ENCODE peak calls at places on chromosomes 13 and 19, in ten cellular contexts. X is stimulated activated CD8-positive, alpha-beta memory T cell treated with anti-CD3 and anti-CD28 coated beads, Interleukin-12 subunit alpha, Interleukin-12 subunit beta, amount 100 ng/mL, for 1 hour; M is GM10248; V is breast epithelium; L is foreskin fibroblast; G is activated CD4-positive, CD25-positive, alpha-beta regulatory T cell; T is activated CD8-positive, alpha-beta memory T cell treated with anti-CD3 and anti-CD28 coated beads for 1 hour; K is activated naive CD8-positive, alpha-beta T cell treated with anti-CD3 and anti-CD28 coated beads, Interleukin-2, amount 50 U/mL, for 16 hours; D is posterior vena cava; B is CD4-positive, CD25-positive, alpha-beta regulatory T cell. H is an unnamed sample.

GRCh38 chr13:48976677-48977625 is 1.2 kb downstream of the FNDC3A start:
- DNase-seq in X (no peak), M (no peak), V (no peak), L (peak; percentile 16), G (no peak), T (no peak), K (peak; percentile 3), D (no peak), B (no peak), H (no peak)

GRCh38 chr19:49560358-49560900 is 19.9 kb downstream of the NOSIP start:
- DNase-seq in X (no peak), M (no peak), V (peak; percentile 31), L (no peak), G (no peak), T (no peak), K (no peak), D (no peak), B (no peak), H (peak; percentile 21)

GRCh38 chr13:34372581-34372980 is 554.6 kb downstream of the RFC3 start:
- DNase-seq in X (no peak), M (no peak), V (no peak), L (no peak), G (no peak), T (no peak), K (no peak), D (no peak), B (no peak), H (no peak)

GRCh38 chr13:46341112-46341711 is 45.8 kb downstream of the RUBCNL start:
- DNase-seq in X (no peak), M (peak; percentile 34), V (no peak), L (peak; percentile 85), G (no peak), T (no peak), K (no peak), D (no peak), B (no peak), H (peak; percentile 16)

GRCh38 chr19:1501200-1501595 is 10.2 kb downstream of the REEP6 start:
- DNase-seq in X (no peak), M (no peak), V (peak; percentile 74), L (no peak), G (no peak), T (no peak), K (no peak), D (peak; percentile 70), B (no peak), H (no peak)

GRCh38 chr19:9981406-9982260 is 28.7 kb downstream of the COL5A3 start:
- DNase-seq in X (no peak), M (no peak), V (no peak), L (peak; percentile 19), G (no peak), T (no peak), K (no peak), D (no peak), B (no peak), H (no peak)

GRCh38 chr19:42088471-42089190 is 12.7 kb downstream of the ZNF574 start:
- DNase-seq in X (no peak), M (no peak), V (no peak), L (peak; percentile 68), G (no peak), T (no peak), K (no peak), D (no peak), B (no peak), H (no peak)

GRCh38 chr13:45542391-45542790 is 73.1 kb downstream of the ERICH6B start:
- DNase-seq in X (no peak), M (no peak), V (no peak), L (no peak), G (no peak), T (no peak), K (no peak), D (no peak), B (no peak), H (no peak)

GRCh38 chr13:29817604-29818378 is 32.6 kb downstream of the UBL3 start:
- DNase-seq in X (no peak), M (peak; percentile 48), V (no peak), L (no peak), G (no peak), T (no peak), K (no peak), D (no peak), B (no peak), H (no peak)

GRCh38 chr13:50390503-50391248 is 375.4 kb downstream of the KCNRG start:
- DNase-seq in X (no peak), M (no peak), V (no peak), L (no peak), G (no peak), T (no peak), K (no peak), D (no peak), B (no peak), H (no peak)

GRCh38 chr19:18002347-18002850 is 5.6 kb upstream of the ARRDC2 start:
- DNase-seq in X (no peak), M (no peak), V (no peak), L (no peak), G (no peak), T (no peak), K (no peak), D (peak; percentile 89), B (no peak), H (no peak)

GRCh38 chr13:92838786-92839185 is 387.8 kb upstream of the GPC6 start:
- DNase-seq in X (no peak), M (no peak), V (no peak), L (peak; percentile 88), G (no peak), T (no peak), K (no peak), D (no peak), B (no peak), H (no peak)

GRCh38 chr19:47124937-47125668 is 5.5 kb upstream of the SAE1 start:
- DNase-seq in X (no peak), M (peak; percentile 63), V (no peak), L (peak; percentile 83), G (no peak), T (no peak), K (no peak), D (peak; percentile 16), B (no peak), H (no peak)

GRCh38 chr19:40265055-40265762 is 19.9 kb downstream of the AKT2 start:
- DNase-seq in X (no peak), M (no peak), V (no peak), L (no peak), G (no peak), T (no peak), K (no peak), D (no peak), B (no peak), H (no peak)

GRCh38 chr13:89865331-89865833 is 1482.1 kb upstream of the MIR17HG start:
- DNase-seq in X (no peak), M (no peak), V (no peak), L (no peak), G (no peak), T (no peak), K (no peak), D (no peak), B (no peak), H (no peak)

GRCh38 chr13:63088226-63088625 is 1672.6 kb upstream of the PCDH20 start:
- DNase-seq in X (no peak), M (no peak), V (no peak), L (peak; percentile 36), G (no peak), T (no peak), K (no peak), D (no peak), B (no peak), H (no peak)

GRCh38 chr13:56886398-56886797 is 254.3 kb upstream of the PRR20A start:
- DNase-seq in X (no peak), M (no peak), V (no peak), L (no peak), G (no peak), T (no peak), K (no peak), D (no peak), B (no peak), H (no peak)

GRCh38 chr19:18293642-18294466 is 12.4 kb upstream of the JUND start:
- DNase-seq in X (no peak), M (no peak), V (no peak), L (no peak), G (no peak), T (no peak), K (no peak), D (no peak), B (no peak), H (no peak)

GRCh38 chr19:3440082-3440481 is 40.2 kb downstream of the SMIM24 start:
- DNase-seq in X (peak; percentile 26), M (peak; percentile 75), V (no peak), L (peak; percentile 42), G (peak; percentile 26), T (peak; percentile 12), K (peak; percentile 25), D (no peak), B (peak; percentile 29), H (peak; percentile 31)

GRCh38 chr19:30144794-30145193 is 202.8 kb downstream of the URI1 start:
- DNase-seq in X (no peak), M (no peak), V (no peak), L (no peak), G (no peak), T (no peak), K (no peak), D (no peak), B (no peak), H (no peak)

GRCh38 chr19:56837004-56837403 is 3.5 kb downstream of the PEG3 start:
- DNase-seq in X (no peak), M (no peak), V (no peak), L (no peak), G (no peak), T (no peak), K (no peak), D (no peak), B (no peak), H (no peak)

GRCh38 chr19:6925801-6926751 is 38.7 kb downstream of the ADGRE1 start:
- DNase-seq in X (no peak), M (peak; percentile 22), V (no peak), L (no peak), G (no peak), T (no peak), K (no peak), D (no peak), B (no peak), H (no peak)

GRCh38 chr19:41945135-41945766 is 13.9 kb downstream of the RABAC1 start:
- DNase-seq in X (peak; percentile 82), M (peak; percentile 88), V (peak; percentile 48), L (no peak), G (peak; percentile 61), T (peak; percentile 88), K (peak; percentile 80), D (no peak), B (peak; percentile 83), H (peak; percentile 74)

GRCh38 chr19:3142292-3142670 is 6.4 kb downstream of the GNA15 start:
- DNase-seq in X (no peak), M (no peak), V (no peak), L (peak; percentile 96), G (no peak), T (no peak), K (no peak), D (no peak), B (no peak), H (no peak)

GRCh38 chr19:53068199-53068598 is 23.7 kb downstream of the ERVV-2 start:
- DNase-seq in X (no peak), M (no peak), V (no peak), L (no peak), G (no peak), T (no peak), K (no peak), D (no peak), B (no peak), H (no peak)

GRCh38 chr19:52664461-52664860 is 26.3 kb upstream of the ZNF83 start:
- DNase-seq in X (no peak), M (no peak), V (no peak), L (no peak), G (no peak), T (no peak), K (no peak), D (no peak), B (no peak), H (no peak)

GRCh38 chr13:51457086-51457485 is 4.2 kb upstream of the INTS6 start:
- DNase-seq in X (no peak), M (no peak), V (no peak), L (no peak), G (no peak), T (no peak), K (no peak), D (no peak), B (no peak), H (no peak)